ENCODE peak calls at places on chromosome X, in four cellular contexts. I is H1, K is HepG2, S is GM12878. H is an unnamed sample.

GRCh38 chrX:49079489-49080428 is at the start of gene WDR45:
- DNase-seq in K (peak), I (no peak), S (peak), H (peak)

GRCh38 chrX:150293311-150294013 is 69.7 kb upstream of the MAMLD1 start:
- DNase-seq in K (no peak), I (no peak), S (no peak), H (no peak)

GRCh38 chrX:52261125-52261462 is 76.4 kb downstream of the MAGED4 start:
- DNase-seq in I (no peak), S (no peak), K (no peak), H (no peak)

GRCh38 chrX:44785652-44786051 is 58.2 kb upstream of the DUSP21 start:
- DNase-seq in I (no peak), S (no peak), K (no peak), H (no peak)

GRCh38 chrX:76076124-76076523 is 96.7 kb upstream of the PBDC1 start:
- DNase-seq in I (no peak), S (no peak), K (no peak), H (no peak)

GRCh38 chrX:39484669-39485068 is 613.1 kb downstream of the BCOR start:
- DNase-seq in K (no peak), S (no peak), I (no peak), H (no peak)

GRCh38 chrX:39242187-39242586 is 440.9 kb downstream of the MID1IP1 start:
- DNase-seq in I (no peak), S (no peak), K (peak), H (peak)

GRCh38 chrX:137362583-137362982 is 203.3 kb upstream of the ZIC3 start:
- DNase-seq in K (peak), I (no peak), S (no peak), H (no peak)

GRCh38 chrX:10189317-10190268 is 32.8 kb downstream of the CLCN4 start:
- DNase-seq in K (peak), S (no peak), I (no peak), H (peak)

GRCh38 chrX:50609796-50610195 is 139.2 kb upstream of the DGKK start:
- DNase-seq in S (no peak), K (no peak), I (no peak), H (no peak)

GRCh38 chrX:146863566-146863965 is 49.0 kb upstream of the CXorf51A start:
- DNase-seq in S (no peak), K (no peak), I (no peak), H (no peak)

GRCh38 chrX:11792461-11793421 is 34.7 kb downstream of the MSL3 start:
- DNase-seq in I (no peak), S (peak), K (no peak), H (no peak)

GRCh38 chrX:2829066-2829430 is 318 bp downstream of the GYG2 start:
- DNase-seq in K (no peak), I (no peak), S (no peak), H (peak)

GRCh38 chrX:41167888-41168287 is 82.6 kb downstream of the USP9X start:
- DNase-seq in I (no peak), S (no peak), K (no peak), H (no peak)

GRCh38 chrX:112081781-112082482 is 644 bp downstream of the TRPC5 start:
- DNase-seq in S (no peak), I (no peak), K (no peak), H (no peak)

GRCh38 chrX:141969706-141970105 is 66.0 kb downstream of the MAGEC1 start:
- DNase-seq in K (no peak), I (no peak), S (no peak), H (no peak)

GRCh38 chrX:37348237-37349130 is 680 bp upstream of the PRRG1 start:
- DNase-seq in K (no peak), I (no peak), S (no peak), H (no peak)

GRCh38 chrX:11890843-11891514 is 132.9 kb downstream of the MSL3 start:
- DNase-seq in K (no peak), I (no peak), S (no peak), H (no peak)

GRCh38 chrX:10017866-10018265 is 50.7 kb downstream of the CLDN34 start:
- DNase-seq in I (no peak), S (no peak), K (peak), H (no peak)

GRCh38 chrX:150688911-150689451 is 4.2 kb upstream of the MTMR1 start:
- DNase-seq in I (peak), K (peak), S (no peak), H (peak)

GRCh38 chrX:72394518-72395163 is 88.9 kb upstream of the CITED1 start:
- DNase-seq in S (no peak), K (no peak), I (no peak), H (no peak)

DNA sequence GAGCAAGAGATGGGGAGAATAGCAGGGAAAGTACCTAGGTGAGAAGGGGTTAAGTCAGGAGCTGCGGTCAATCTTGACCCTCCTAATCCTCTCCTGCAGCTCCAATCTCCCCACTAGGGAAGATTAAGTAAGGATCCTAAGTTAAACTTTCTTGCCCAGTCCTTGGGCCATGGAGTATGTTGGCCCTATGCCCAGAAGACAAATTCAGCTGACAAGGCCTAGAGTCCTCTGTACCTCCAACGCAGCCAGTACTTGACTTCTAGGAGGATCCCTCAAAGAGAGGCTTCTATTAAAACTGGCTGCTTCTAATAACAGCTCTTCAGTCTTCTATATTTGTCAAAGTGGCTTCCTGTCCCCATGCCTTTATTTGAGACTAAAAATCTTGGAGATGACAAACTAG is 1.4 kb downstream of the CLDN2 start:
- DNase-seq in S (no peak), K (no peak), I (no peak), H (no peak)
- TF ChIP-seq SUZ12 in S (no peak), K (no peak), I (no peak), H (no peak)

GRCh38 chrX:71251456-71251973 is 2.4 kb downstream of the ZMYM3 start:
- DNase-seq in K (no peak), S (no peak), I (no peak), H (no peak)
- H3K4me3 ChIP-seq in K (no peak), S (peak), I (peak), H (peak)

GRCh38 chrX:1449581-1450149 is 3.0 kb downstream of the ASMTL start:
- DNase-seq in I (no peak), K (no peak), S (no peak), H (no peak)
- TF ChIP-seq SUZ12 in I (no peak), K (no peak), S (no peak), H (no peak)

GRCh38 chrX:129931411-129932136 is 25.6 kb downstream of the UTP14A start:
- DNase-seq in K (peak), I (peak), S (peak), H (peak)
- H3K4me3 ChIP-seq in K (peak), I (peak), S (peak), H (peak)

GRCh38 chrX:63958134-63958865 is 173.3 kb upstream of the ARHGEF9 start:
- DNase-seq in K (no peak), I (no peak), S (no peak), H (no peak)

GRCh38 chrX:63961964-63962363 is 176.9 kb upstream of the ARHGEF9 start:
- DNase-seq in K (no peak), S (no peak), I (no peak), H (no peak)

GRCh38 chrX:63959975-63960374 is 175.0 kb upstream of the ARHGEF9 start:
- DNase-seq in K (no peak), I (no peak), S (no peak), H (peak)

GRCh38 chrX:63967541-63967940 is 182.5 kb upstream of the ARHGEF9 start:
- DNase-seq in I (no peak), S (no peak), K (no peak), H (no peak)

DNA sequence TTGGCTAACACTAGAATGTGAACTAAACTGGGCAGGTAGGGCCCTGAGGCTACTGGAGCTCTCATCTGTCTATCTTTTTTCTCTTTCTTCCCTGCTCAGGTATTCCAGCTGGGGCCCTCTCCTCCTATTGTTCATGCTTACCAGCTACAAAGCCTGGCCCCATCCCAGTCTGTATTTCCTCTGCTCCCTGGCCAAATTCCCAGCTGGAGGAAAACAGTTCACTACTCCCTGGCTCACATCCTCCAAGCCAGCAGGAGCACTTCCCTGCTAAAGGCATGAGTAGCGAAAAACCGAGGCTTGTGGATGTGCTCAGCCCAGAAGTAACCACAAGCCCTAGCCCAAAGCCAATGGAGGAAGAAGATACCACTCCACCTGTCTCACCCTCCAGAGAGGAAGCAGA is 178.4 kb upstream of the ARHGEF9 start:
- DNase-seq in S (no peak), I (no peak), K (no peak), H (no peak)
- TF ChIP-seq SUZ12 in S (no peak), I (no peak), K (no peak), H (no peak)

DNA sequence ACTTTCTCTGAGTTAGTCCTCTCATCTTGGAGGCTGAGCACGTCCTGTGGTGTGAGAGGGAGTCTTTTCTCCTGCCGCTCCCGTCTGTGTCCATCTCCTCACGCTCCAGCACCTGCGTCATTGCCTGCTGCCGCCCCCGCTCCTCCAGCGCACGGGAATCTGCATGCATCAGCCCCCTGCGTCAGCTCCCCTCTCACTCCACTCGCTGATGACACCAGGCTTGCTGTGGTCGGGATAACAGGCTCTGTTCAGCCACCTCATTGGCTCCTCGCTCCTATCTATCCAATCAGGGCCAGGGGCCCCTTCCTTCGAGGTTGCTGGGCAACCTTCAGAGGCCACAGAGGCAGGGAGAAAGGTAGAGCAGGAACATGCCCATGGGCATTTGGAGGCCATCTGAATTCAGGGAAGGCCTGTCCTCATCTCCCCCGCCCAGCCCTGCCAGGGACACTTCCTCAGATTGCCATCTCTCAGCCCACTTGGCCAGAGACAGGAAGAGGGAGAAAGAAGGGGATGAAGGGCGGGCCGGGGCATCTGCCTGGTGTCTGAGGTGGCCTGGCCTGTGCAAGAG is 9.3 kb downstream of the ZNF185 start:
- DNase-seq in I (no peak), K (no peak), S (no peak), H (no peak)
- H3K4me3 ChIP-seq in I (no peak), K (no peak), S (no peak), H (no peak)

GRCh38 chrX:154437971-154438893 is 1.3 kb downstream of the GDI1 start:
- DNase-seq in S (no peak), K (no peak), I (no peak), H (no peak)

GRCh38 chrX:154436290-154436596 is 711 bp upstream of the GDI1 start:
- DNase-seq in K (no peak), I (no peak), S (no peak), H (no peak)

GRCh38 chrX:154436597-154437397 is at the start of gene GDI1:
- DNase-seq in K (no peak), S (no peak), I (no peak), H (no peak)

GRCh38 chrX:154435171-154435733 is 1.7 kb upstream of the GDI1 start:
- DNase-seq in K (no peak), I (no peak), S (no peak), H (no peak)

DNA sequence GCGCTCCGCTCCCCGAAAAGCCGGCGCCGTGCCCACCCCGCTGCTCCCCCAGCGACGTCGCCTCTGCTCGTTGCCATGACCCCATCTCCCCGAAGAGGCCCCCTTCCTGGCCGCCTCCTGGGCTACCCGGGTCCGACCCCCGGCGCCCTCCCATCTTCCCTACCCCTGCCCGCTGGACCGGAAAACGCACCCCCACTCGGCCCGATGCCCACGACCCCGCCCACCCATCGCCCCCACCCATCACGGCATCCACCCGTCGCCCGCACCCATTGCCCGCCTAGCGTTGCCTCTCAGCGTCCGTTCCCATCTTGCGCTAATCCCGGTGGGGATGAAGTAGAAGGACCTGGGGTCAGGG is 421 bp downstream of the GDI1 start:
- DNase-seq in I (no peak), S (no peak), K (no peak), H (no peak)
- TF ChIP-seq SUZ12 in I (no peak), S (no peak), K (no peak), H (no peak)

DNA sequence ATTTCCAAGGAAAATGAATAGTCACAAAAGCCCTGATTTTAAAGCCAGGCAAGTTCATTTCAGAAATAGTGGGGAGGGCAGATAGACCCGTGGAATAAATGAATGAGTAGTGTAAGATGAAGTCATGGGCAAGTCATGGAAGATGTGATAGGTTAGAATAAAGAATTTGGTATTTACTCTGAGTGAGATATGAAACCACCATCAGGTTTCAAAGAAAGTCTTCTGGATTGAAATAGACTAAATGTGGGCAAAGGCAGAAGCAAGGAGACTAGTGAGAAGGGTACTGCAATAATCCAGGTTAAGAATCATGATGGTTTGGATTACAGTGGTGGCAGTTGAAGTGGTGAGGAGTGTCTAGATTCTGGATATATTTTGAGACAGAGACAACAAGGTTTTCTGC is 218.5 kb upstream of the AFF2 start:
- DNase-seq in K (no peak), I (no peak), S (no peak), H (no peak)
- H3K4me3 ChIP-seq in K (no peak), I (no peak), S (no peak), H (no peak)

H was measured in NT2/D1.